ENCODE peak calls at places on chromosomes 7 and 10, in eight cellular contexts. One of them, this sample, is unnamed. For H3K4me1, the result is how much of the 10 kb centered on the place peaks cover.

GRCh38 chr10:103731609-103732270 is 123.6 kb downstream of the SH3PXD2A start:
- DNase-seq in fibroblast of lung: no peak
- DNase-seq in right lobe of liver: no peak
- DNase-seq in A673: no peak
- DNase-seq in CD8-positive, alpha-beta T cell: no peak
- DNase-seq in kidney: no peak
- DNase-seq in small intestine: no peak
- DNase-seq in aorta: no peak
- DNase-seq in this sample: no peak

GRCh38 chr7:137480401-137480800 is 136.9 kb upstream of the PTN start:
- DNase-seq in fibroblast of lung: no peak
- DNase-seq in right lobe of liver: no peak
- DNase-seq in A673: no peak
- DNase-seq in CD8-positive, alpha-beta T cell: no peak
- DNase-seq in kidney: no peak
- DNase-seq in small intestine: no peak
- DNase-seq in aorta: no peak
- DNase-seq in this sample: no peak

GRCh38 chr10:124732931-124733536 is 11.1 kb downstream of the FAM53B start:
- DNase-seq in fibroblast of lung: no peak
- DNase-seq in right lobe of liver: no peak
- DNase-seq in A673: no peak
- DNase-seq in CD8-positive, alpha-beta T cell: peak
- DNase-seq in kidney: peak
- DNase-seq in small intestine: no peak
- DNase-seq in aorta: peak
- DNase-seq in this sample: peak

GRCh38 chr10:61586829-61587228 is 75.9 kb upstream of the CABCOCO1 start:
- DNase-seq in fibroblast of lung: no peak
- DNase-seq in right lobe of liver: no peak
- DNase-seq in A673: no peak
- DNase-seq in CD8-positive, alpha-beta T cell: no peak
- DNase-seq in kidney: no peak
- DNase-seq in small intestine: no peak
- DNase-seq in aorta: no peak
- DNase-seq in this sample: no peak

GRCh38 chr10:103861501-103861900 is 6.1 kb upstream of the SH3PXD2A start:
- DNase-seq in fibroblast of lung: peak
- DNase-seq in right lobe of liver: no peak
- DNase-seq in A673: no peak
- DNase-seq in CD8-positive, alpha-beta T cell: no peak
- DNase-seq in kidney: no peak
- DNase-seq in small intestine: no peak
- DNase-seq in aorta: no peak
- DNase-seq in this sample: no peak

GRCh38 chr7:13067036-13067435 is 379.6 kb downstream of the ARL4A start:
- DNase-seq in fibroblast of lung: no peak
- DNase-seq in right lobe of liver: peak
- DNase-seq in A673: no peak
- DNase-seq in CD8-positive, alpha-beta T cell: no peak
- DNase-seq in kidney: no peak
- DNase-seq in small intestine: no peak
- DNase-seq in aorta: no peak
- DNase-seq in this sample: no peak

GRCh38 chr10:130418731-130419130 is 282.5 kb downstream of the GLRX3 start:
- DNase-seq in fibroblast of lung: no peak
- DNase-seq in right lobe of liver: no peak
- DNase-seq in A673: no peak
- DNase-seq in CD8-positive, alpha-beta T cell: no peak
- DNase-seq in kidney: no peak
- DNase-seq in small intestine: no peak
- DNase-seq in aorta: no peak
- DNase-seq in this sample: no peak

GRCh38 chr7:12152196-12152918 is 58.7 kb upstream of the TMEM106B start:
- DNase-seq in fibroblast of lung: no peak
- DNase-seq in right lobe of liver: no peak
- DNase-seq in A673: no peak
- DNase-seq in CD8-positive, alpha-beta T cell: no peak
- DNase-seq in kidney: no peak
- DNase-seq in small intestine: no peak
- DNase-seq in aorta: no peak
- DNase-seq in this sample: no peak

GRCh38 chr7:151438864-151439601 is 908 bp downstream of the CRYGN start:
- DNase-seq in fibroblast of lung: no peak
- DNase-seq in right lobe of liver: no peak
- DNase-seq in A673: no peak
- DNase-seq in CD8-positive, alpha-beta T cell: no peak
- DNase-seq in kidney: no peak
- DNase-seq in small intestine: no peak
- DNase-seq in aorta: no peak
- DNase-seq in this sample: no peak

GRCh38 chr7:95586951-95587301 is 9.4 kb downstream of the PDK4 start:
- DNase-seq in fibroblast of lung: no peak
- DNase-seq in right lobe of liver: no peak
- DNase-seq in A673: no peak
- DNase-seq in CD8-positive, alpha-beta T cell: no peak
- DNase-seq in kidney: no peak
- DNase-seq in small intestine: no peak
- DNase-seq in aorta: no peak
- DNase-seq in this sample: no peak

GRCh38 chr10:9285698-9286097 is 1231.2 kb downstream of the GATA3 start:
- DNase-seq in fibroblast of lung: no peak
- DNase-seq in right lobe of liver: no peak
- DNase-seq in A673: no peak
- DNase-seq in CD8-positive, alpha-beta T cell: no peak
- DNase-seq in kidney: no peak
- DNase-seq in small intestine: no peak
- DNase-seq in aorta: no peak
- DNase-seq in this sample: no peak

GRCh38 chr7:105910172-105910571 is 33.8 kb upstream of the ATXN7L1 start:
- DNase-seq in fibroblast of lung: no peak
- DNase-seq in right lobe of liver: no peak
- DNase-seq in A673: no peak
- DNase-seq in CD8-positive, alpha-beta T cell: no peak
- DNase-seq in kidney: no peak
- DNase-seq in small intestine: no peak
- DNase-seq in aorta: no peak
- DNase-seq in this sample: no peak

GRCh38 chr10:75355706-75356105 is 45.9 kb downstream of the ZNF503 start:
- DNase-seq in fibroblast of lung: no peak
- DNase-seq in right lobe of liver: no peak
- DNase-seq in A673: no peak
- DNase-seq in CD8-positive, alpha-beta T cell: no peak
- DNase-seq in kidney: no peak
- DNase-seq in small intestine: no peak
- DNase-seq in aorta: no peak
- DNase-seq in this sample: no peak

GRCh38 chr10:98172073-98172472 is 37.6 kb downstream of the R3HCC1L start:
- DNase-seq in fibroblast of lung: peak
- DNase-seq in right lobe of liver: no peak
- DNase-seq in A673: no peak
- DNase-seq in CD8-positive, alpha-beta T cell: no peak
- DNase-seq in kidney: no peak
- DNase-seq in small intestine: no peak
- DNase-seq in aorta: peak
- DNase-seq in this sample: no peak

GRCh38 chr7:134101716-134102115 is 25.4 kb upstream of the LRGUK start:
- DNase-seq in fibroblast of lung: no peak
- DNase-seq in right lobe of liver: no peak
- DNase-seq in A673: no peak
- DNase-seq in CD8-positive, alpha-beta T cell: no peak
- DNase-seq in kidney: no peak
- DNase-seq in small intestine: no peak
- DNase-seq in aorta: no peak
- DNase-seq in this sample: no peak

GRCh38 chr7:10974717-10975032 is 1.0 kb downstream of the PHF14 start:
- DNase-seq in fibroblast of lung: no peak
- DNase-seq in right lobe of liver: no peak
- DNase-seq in A673: peak
- DNase-seq in CD8-positive, alpha-beta T cell: no peak
- DNase-seq in kidney: no peak
- DNase-seq in small intestine: no peak
- DNase-seq in aorta: no peak
- DNase-seq in this sample: no peak

GRCh38 chr7:10973942-10974716 is 457 bp downstream of the PHF14 start:
- DNase-seq in fibroblast of lung: peak
- DNase-seq in right lobe of liver: peak
- DNase-seq in A673: peak
- DNase-seq in CD8-positive, alpha-beta T cell: peak
- DNase-seq in kidney: peak
- DNase-seq in small intestine: peak
- DNase-seq in aorta: peak
- DNase-seq in this sample: peak

GRCh38 chr7:10977113-10977512 is 3.4 kb downstream of the PHF14 start:
- DNase-seq in fibroblast of lung: no peak
- DNase-seq in right lobe of liver: no peak
- DNase-seq in A673: no peak
- DNase-seq in CD8-positive, alpha-beta T cell: no peak
- DNase-seq in kidney: no peak
- DNase-seq in small intestine: no peak
- DNase-seq in aorta: no peak
- DNase-seq in this sample: no peak

GRCh38 chr7:10972174-10972573 is 1.5 kb upstream of the PHF14 start:
- DNase-seq in fibroblast of lung: no peak
- DNase-seq in right lobe of liver: no peak
- DNase-seq in A673: no peak
- DNase-seq in CD8-positive, alpha-beta T cell: no peak
- DNase-seq in kidney: no peak
- DNase-seq in small intestine: no peak
- DNase-seq in aorta: no peak
- DNase-seq in this sample: no peak

GRCh38 chr7:10973061-10973941 is at the start of gene PHF14:
- DNase-seq in fibroblast of lung: peak
- DNase-seq in right lobe of liver: peak
- DNase-seq in A673: peak
- DNase-seq in CD8-positive, alpha-beta T cell: peak
- DNase-seq in kidney: peak
- DNase-seq in small intestine: peak
- DNase-seq in aorta: peak
- DNase-seq in this sample: peak
- H3K4me1 ChIP-seq in fibroblast of lung: under half
- H3K4me1 ChIP-seq in right lobe of liver: under half
- H3K4me1 ChIP-seq in A673: under half
- H3K4me1 ChIP-seq in CD8-positive, alpha-beta T cell: under half
- H3K4me1 ChIP-seq in kidney: under half
- H3K4me1 ChIP-seq in small intestine: under half
- H3K4me1 ChIP-seq in aorta: under half
- H3K4me1 ChIP-seq in this sample: under half

GRCh38 chr10:115050375-115050960 is 42.7 kb upstream of the ATRNL1 start:
- DNase-seq in fibroblast of lung: no peak
- DNase-seq in right lobe of liver: no peak
- DNase-seq in A673: no peak
- DNase-seq in CD8-positive, alpha-beta T cell: no peak
- DNase-seq in kidney: no peak
- DNase-seq in small intestine: no peak
- DNase-seq in aorta: no peak
- DNase-seq in this sample: no peak

GRCh38 chr10:115052216-115052615 is 40.9 kb upstream of the ATRNL1 start:
- DNase-seq in fibroblast of lung: no peak
- DNase-seq in right lobe of liver: no peak
- DNase-seq in A673: peak
- DNase-seq in CD8-positive, alpha-beta T cell: no peak
- DNase-seq in kidney: no peak
- DNase-seq in small intestine: no peak
- DNase-seq in aorta: no peak
- DNase-seq in this sample: no peak

GRCh38 chr10:115059301-115059898 is 33.8 kb upstream of the ATRNL1 start:
- DNase-seq in fibroblast of lung: no peak
- DNase-seq in right lobe of liver: no peak
- DNase-seq in A673: no peak
- DNase-seq in CD8-positive, alpha-beta T cell: no peak
- DNase-seq in kidney: no peak
- DNase-seq in small intestine: no peak
- DNase-seq in aorta: no peak
- DNase-seq in this sample: no peak

GRCh38 chr10:115051216-115051615 is 41.9 kb upstream of the ATRNL1 start:
- DNase-seq in fibroblast of lung: no peak
- DNase-seq in right lobe of liver: no peak
- DNase-seq in A673: no peak
- DNase-seq in CD8-positive, alpha-beta T cell: no peak
- DNase-seq in kidney: no peak
- DNase-seq in small intestine: no peak
- DNase-seq in aorta: no peak
- DNase-seq in this sample: no peak

GRCh38 chr10:115056186-115056585 is 37.0 kb upstream of the ATRNL1 start:
- DNase-seq in fibroblast of lung: no peak
- DNase-seq in right lobe of liver: no peak
- DNase-seq in A673: no peak
- DNase-seq in CD8-positive, alpha-beta T cell: no peak
- DNase-seq in kidney: no peak
- DNase-seq in small intestine: no peak
- DNase-seq in aorta: no peak
- DNase-seq in this sample: no peak
- H3K4me1 ChIP-seq in fibroblast of lung: under half
- H3K4me1 ChIP-seq in right lobe of liver: under half
- H3K4me1 ChIP-seq in A673: under half
- H3K4me1 ChIP-seq in CD8-positive, alpha-beta T cell: under half
- H3K4me1 ChIP-seq in kidney: under half
- H3K4me1 ChIP-seq in small intestine: under half
- H3K4me1 ChIP-seq in aorta: under half
- H3K4me1 ChIP-seq in this sample: under half

GRCh38 chr10:13789448-13789829 is 202.7 kb downstream of the PRPF18 start:
- DNase-seq in fibroblast of lung: no peak
- DNase-seq in right lobe of liver: no peak
- DNase-seq in A673: no peak
- DNase-seq in CD8-positive, alpha-beta T cell: no peak
- DNase-seq in kidney: no peak
- DNase-seq in small intestine: no peak
- DNase-seq in aorta: no peak
- DNase-seq in this sample: no peak
- H3K4me1 ChIP-seq in fibroblast of lung: under half
- H3K4me1 ChIP-seq in right lobe of liver: under half
- H3K4me1 ChIP-seq in A673: under half
- H3K4me1 ChIP-seq in CD8-positive, alpha-beta T cell: under half
- H3K4me1 ChIP-seq in kidney: under half
- H3K4me1 ChIP-seq in small intestine: under half
- H3K4me1 ChIP-seq in aorta: under half
- H3K4me1 ChIP-seq in this sample: under half

GRCh38 chr7:128739048-128739962 is at the start of gene CALU:
- DNase-seq in fibroblast of lung: peak
- DNase-seq in right lobe of liver: peak
- DNase-seq in A673: peak
- DNase-seq in CD8-positive, alpha-beta T cell: peak
- DNase-seq in kidney: peak
- DNase-seq in small intestine: peak
- DNase-seq in aorta: peak
- DNase-seq in this sample: peak

GRCh38 chr7:128740996-128741395 is 1.8 kb downstream of the CALU start:
- DNase-seq in fibroblast of lung: peak
- DNase-seq in right lobe of liver: no peak
- DNase-seq in A673: no peak
- DNase-seq in CD8-positive, alpha-beta T cell: no peak
- DNase-seq in kidney: no peak
- DNase-seq in small intestine: peak
- DNase-seq in aorta: no peak
- DNase-seq in this sample: no peak

GRCh38 chr7:128738570-128739047 is 550 bp upstream of the CALU start:
- DNase-seq in fibroblast of lung: no peak
- DNase-seq in right lobe of liver: no peak
- DNase-seq in A673: no peak
- DNase-seq in CD8-positive, alpha-beta T cell: peak
- DNase-seq in kidney: no peak
- DNase-seq in small intestine: no peak
- DNase-seq in aorta: no peak
- DNase-seq in this sample: no peak

GRCh38 chr7:128741491-128741890 is 2.3 kb downstream of the CALU start:
- DNase-seq in fibroblast of lung: no peak
- DNase-seq in right lobe of liver: no peak
- DNase-seq in A673: no peak
- DNase-seq in CD8-positive, alpha-beta T cell: no peak
- DNase-seq in kidney: no peak
- DNase-seq in small intestine: no peak
- DNase-seq in aorta: no peak
- DNase-seq in this sample: no peak

GRCh38 chr7:128739990-128740682 is 977 bp downstream of the CALU start:
- DNase-seq in fibroblast of lung: no peak
- DNase-seq in right lobe of liver: no peak
- DNase-seq in A673: no peak
- DNase-seq in CD8-positive, alpha-beta T cell: no peak
- DNase-seq in kidney: no peak
- DNase-seq in small intestine: no peak
- DNase-seq in aorta: no peak
- DNase-seq in this sample: no peak
- H3K4me1 ChIP-seq in fibroblast of lung: under half
- H3K4me1 ChIP-seq in right lobe of liver: under half
- H3K4me1 ChIP-seq in A673: under half
- H3K4me1 ChIP-seq in CD8-positive, alpha-beta T cell: under half
- H3K4me1 ChIP-seq in kidney: under half
- H3K4me1 ChIP-seq in small intestine: under half
- H3K4me1 ChIP-seq in aorta: under half
- H3K4me1 ChIP-seq in this sample: half or more

This sample was measured in upper lobe of left lung.